ENCODE peak calls at places on chromosomes 16 and 17, in eight cellular contexts. C is HCT116, A is H1, Q is breast epithelium, F is GM23338, S is transverse colon, J is suprapubic skin, U is spleen. R is an unnamed sample.

GRCh38 chr16:14321542-14321941 is 250.4 kb downstream of the MRTFB start:
- DNase-seq in C (no peak), A (no peak), Q (peak; percentile 62), F (peak; percentile 20), S (no peak), J (no peak), U (peak; percentile 9), R (no peak)

GRCh38 chr17:511001-511690 is 158.5 kb upstream of the RPH3AL start:
- DNase-seq in C (no peak), A (no peak), Q (no peak), F (no peak), S (no peak), J (no peak), U (peak; percentile 17), R (no peak)

GRCh38 chr16:87692756-87693155 is 73.0 kb downstream of the KLHDC4 start:
- DNase-seq in C (no peak), A (no peak), Q (no peak), F (no peak), S (no peak), J (no peak), U (no peak), R (no peak)

GRCh38 chr17:83014297-83014696 is 65.1 kb upstream of the METRNL start:
- DNase-seq in C (no peak), A (no peak), Q (no peak), F (no peak), S (no peak), J (no peak), U (no peak), R (no peak)

GRCh38 chr16:2467301-2468141 is 3.6 kb upstream of the NTN3 start:
- DNase-seq in C (peak; percentile 41), A (no peak), Q (peak; percentile 82), F (peak; percentile 83), S (peak; percentile 66), J (peak; percentile 90), U (no peak), R (no peak)

GRCh38 chr16:10741844-10742243 is 1.8 kb upstream of the NUBP1 start:
- DNase-seq in C (no peak), A (no peak), Q (no peak), F (no peak), S (peak; percentile 17), J (peak; percentile 48), U (no peak), R (no peak)

GRCh38 chr16:88472042-88472441 is 19.0 kb downstream of the ZFPM1 start:
- DNase-seq in C (no peak), A (no peak), Q (no peak), F (no peak), S (no peak), J (no peak), U (no peak), R (no peak)

GRCh38 chr16:15837761-15838160 is 19.1 kb downstream of the MYH11 start:
- DNase-seq in C (no peak), A (no peak), Q (no peak), F (no peak), S (no peak), J (no peak), U (peak; percentile 31), R (no peak)

GRCh38 chr16:4902038-4902437 is 34.9 kb downstream of the PPL start:
- DNase-seq in C (no peak), A (no peak), Q (no peak), F (no peak), S (no peak), J (no peak), U (no peak), R (no peak)

GRCh38 chr16:4656695-4657686 is 32.4 kb downstream of the MGRN1 start:
- DNase-seq in C (no peak), A (no peak), Q (no peak), F (no peak), S (no peak), J (no peak), U (no peak), R (no peak)

GRCh38 chr16:23216658-23217246 is 34.2 kb downstream of the SCNN1G start:
- DNase-seq in C (no peak), A (no peak), Q (no peak), F (no peak), S (no peak), J (no peak), U (no peak), R (no peak)

GRCh38 chr16:20799599-20799998 is 6.7 kb downstream of the ERI2 start:
- DNase-seq in C (peak; percentile 6), A (no peak), Q (no peak), F (peak; percentile 53), S (no peak), J (no peak), U (no peak), R (no peak)

GRCh38 chr16:7160093-7160492 is 172.6 kb upstream of the RBFOX1 start:
- DNase-seq in C (no peak), A (no peak), Q (no peak), F (no peak), S (no peak), J (no peak), U (no peak), R (no peak)

GRCh38 chr16:55364811-55365210 is 40.8 kb downstream of the IRX6 start:
- DNase-seq in C (no peak), A (no peak), Q (no peak), F (no peak), S (no peak), J (no peak), U (no peak), R (no peak)

GRCh38 chr16:6382787-6383515 is 949.7 kb upstream of the RBFOX1 start:
- DNase-seq in C (no peak), A (no peak), Q (no peak), F (no peak), S (no peak), J (no peak), U (no peak), R (no peak)

GRCh38 chr16:79110242-79110641 is 490.3 kb downstream of the MAF start:
- DNase-seq in C (no peak), A (no peak), Q (no peak), F (no peak), S (no peak), J (no peak), U (no peak), R (no peak)

GRCh38 chr16:62940573-62940972 is 904.3 kb upstream of the CDH8 start:
- DNase-seq in C (no peak), A (no peak), Q (no peak), F (peak; percentile 12), S (no peak), J (no peak), U (no peak), R (no peak)

GRCh38 chr17:16215965-16216316 is 607 bp upstream of the NCOR1 start:
- DNase-seq in C (peak; percentile 24), A (no peak), Q (no peak), F (peak; percentile 78), S (peak; percentile 63), J (peak; percentile 78), U (no peak), R (no peak)

GRCh38 chr16:66581246-66581952 is 2.1 kb downstream of the CMTM2 start:
- DNase-seq in C (no peak), A (no peak), Q (no peak), F (no peak), S (no peak), J (no peak), U (no peak), R (no peak)

GRCh38 chr17:4147751-4148310 is 4.8 kb downstream of the CYB5D2 start:
- DNase-seq in C (no peak), A (no peak), Q (no peak), F (no peak), S (no peak), J (no peak), U (no peak), R (no peak)

GRCh38 chr17:71801301-71801700 is 319.5 kb upstream of the SOX9 start:
- DNase-seq in C (no peak), A (no peak), Q (no peak), F (no peak), S (no peak), J (no peak), U (no peak), R (no peak)

GRCh38 chr17:49760909-49761558 is 2.9 kb downstream of the FAM117A start:
- DNase-seq in C (no peak), A (no peak), Q (no peak), F (no peak), S (no peak), J (no peak), U (no peak), R (no peak)

GRCh38 chr16:19532601-19533000 is 8.9 kb downstream of the CCP110 start:
- DNase-seq in C (no peak), A (no peak), Q (no peak), F (no peak), S (no peak), J (no peak), U (no peak), R (no peak)
- H3K36me3 ChIP-seq in C (peaks cover 32% of the 10 kb centered on the region), A (peaks cover 34% of the 10 kb centered on the region), Q (no peaks in the 10 kb centered on the region), F (peaks cover 8% of the 10 kb centered on the region), S (no peaks in the 10 kb centered on the region), J (peaks cover 27% of the 10 kb centered on the region), U (peaks cover 9% of the 10 kb centered on the region), R (peaks cover 80% of the 10 kb centered on the region)

GRCh38 chr16:83870830-83871229 is 28.1 kb upstream of the MLYCD start:
- DNase-seq in C (no peak), A (no peak), Q (no peak), F (no peak), S (no peak), J (no peak), U (no peak), R (no peak)
- H3K4me3 ChIP-seq in C (no peak overlapping the region), A (no peak overlapping the region), Q (no peak overlapping the region), F (no peak overlapping the region), S (no peak overlapping the region), J (no peak overlapping the region), U (no peak overlapping the region), R (no peak overlapping the region)

GRCh38 chr17:79024901-79025737 is 1.1 kb downstream of the C1QTNF1 start:
- DNase-seq in C (no peak), A (no peak), Q (no peak), F (no peak), S (peak; percentile 51), J (peak; percentile 80), U (peak; percentile 66), R (no peak)
- TF ChIP-seq POLR2AphosphoS5 in C (no peak), A (no peak), Q (no peak), F (no peak), S (peak; percentile 49), J (no peak), U (peak; percentile 19), R (no peak)

DNA sequence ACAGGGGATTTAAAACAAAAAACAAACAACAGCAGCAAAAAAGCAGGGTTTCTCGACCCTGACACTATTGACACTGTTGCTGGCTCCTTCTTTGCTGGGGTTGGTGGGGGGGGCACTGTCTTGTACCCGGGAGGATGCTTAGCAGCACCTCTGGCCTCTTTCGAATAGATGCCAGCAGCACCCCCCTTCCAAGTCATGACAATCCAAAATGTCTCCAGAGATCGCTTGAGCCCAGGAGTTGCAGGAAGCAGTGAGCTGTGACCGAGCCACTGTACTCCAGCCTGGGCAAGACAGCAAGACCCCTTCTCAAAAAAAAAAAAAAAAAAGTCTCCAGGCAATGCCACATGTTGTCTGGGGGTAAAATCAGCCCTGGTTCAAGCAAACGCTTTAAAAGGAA is 20.3 kb downstream of the SERPINF1 start:
- DNase-seq in C (no peak), A (no peak), Q (no peak), F (no peak), S (no peak), J (no peak), U (no peak), R (no peak)
- H3K36me3 ChIP-seq in C (peaks cover 42% of the 10 kb centered on the region), A (peaks cover 52% of the 10 kb centered on the region), Q (no peaks in the 10 kb centered on the region), F (peaks cover 30% of the 10 kb centered on the region), S (no peaks in the 10 kb centered on the region), J (peaks cover 26% of the 10 kb centered on the region), U (peaks cover 15% of the 10 kb centered on the region), R (peaks cover 71% of the 10 kb centered on the region)

R was measured in SK-N-MC.